ENCODE peak calls at places on chromosomes 5 and 9, in eight cellular contexts. H, R, N, Q, B, X, L and E are unnamed samples.

GRCh38 chr9:70031141-70031545 is 12.5 kb upstream of the MAMDC2 start:
- DNase-seq in H (no peak), R (no peak), N (no peak), Q (no peak), B (no peak), X (no peak), L (peak), E (peak)

GRCh38 chr5:122464191-122464590 is 152.2 kb downstream of the SNCAIP start:
- DNase-seq in H (no peak), R (no peak), N (no peak), Q (no peak), B (no peak), X (no peak), L (no peak), E (no peak)

GRCh38 chr9:4793412-4794005 is 765 bp downstream of the RCL1 start:
- DNase-seq in H (no peak), R (no peak), N (no peak), Q (no peak), B (no peak), X (no peak), L (peak), E (no peak)

GRCh38 chr9:16245756-16246440 is 624.6 kb downstream of the BNC2 start:
- DNase-seq in H (peak), R (no peak), N (no peak), Q (no peak), B (no peak), X (no peak), L (peak), E (no peak)

GRCh38 chr5:90337449-90338052 is 72.0 kb downstream of the CETN3 start:
- DNase-seq in H (peak), R (no peak), N (no peak), Q (no peak), B (no peak), X (no peak), L (no peak), E (no peak)

GRCh38 chr9:132283863-132284262 is 70.9 kb downstream of the SETX start:
- DNase-seq in H (no peak), R (no peak), N (no peak), Q (no peak), B (no peak), X (no peak), L (peak), E (no peak)

GRCh38 chr9:20616808-20617207 is 5.5 kb downstream of the MLLT3 start:
- DNase-seq in H (no peak), R (no peak), N (no peak), Q (no peak), B (no peak), X (no peak), L (no peak), E (no peak)

GRCh38 chr5:111782171-111782570 is 25.2 kb upstream of the NREP start:
- DNase-seq in H (no peak), R (no peak), N (no peak), Q (no peak), B (no peak), X (no peak), L (peak), E (no peak)

GRCh38 chr9:38371495-38371894 is 21.0 kb upstream of the ALDH1B1 start:
- DNase-seq in H (peak), R (peak), N (no peak), Q (peak), B (no peak), X (peak), L (peak), E (no peak)

GRCh38 chr9:124839612-124840299 is 13.5 kb upstream of the WDR38 start:
- DNase-seq in H (peak), R (peak), N (no peak), Q (no peak), B (no peak), X (no peak), L (peak), E (peak)

GRCh38 chr5:72552041-72552557 is 44.9 kb upstream of the ZNF366 start:
- DNase-seq in H (no peak), R (no peak), N (no peak), Q (no peak), B (no peak), X (no peak), L (peak), E (no peak)

GRCh38 chr5:112109331-112109993 is 309.6 kb downstream of the EPB41L4A start:
- DNase-seq in H (peak), R (no peak), N (peak), Q (no peak), B (peak), X (no peak), L (peak), E (no peak)

GRCh38 chr9:106862946-106863740 is at the start of gene ZNF462:
- DNase-seq in H (peak), R (no peak), N (peak), Q (no peak), B (peak), X (peak), L (peak), E (peak)

GRCh38 chr5:4082966-4083564 is 487.4 kb downstream of the IRX1 start:
- DNase-seq in H (no peak), R (no peak), N (no peak), Q (no peak), B (no peak), X (no peak), L (no peak), E (no peak)

GRCh38 chr5:173883347-173883924 is 4.7 kb upstream of the CPEB4 start:
- DNase-seq in H (no peak), R (no peak), N (no peak), Q (no peak), B (no peak), X (no peak), L (no peak), E (no peak)

GRCh38 chr5:176414704-176415103 is 1.6 kb downstream of the CLTB start:
- DNase-seq in H (no peak), R (no peak), N (no peak), Q (no peak), B (no peak), X (no peak), L (no peak), E (no peak)

GRCh38 chr9:89993678-89994630 is 389.1 kb downstream of the GADD45G start:
- DNase-seq in H (peak), R (no peak), N (peak), Q (no peak), B (peak), X (peak), L (no peak), E (no peak)

GRCh38 chr9:4955836-4956235 is 29.2 kb upstream of the JAK2 start:
- DNase-seq in H (peak), R (no peak), N (no peak), Q (no peak), B (no peak), X (no peak), L (peak), E (no peak)

GRCh38 chr5:154648706-154649105 is 106.5 kb upstream of the LARP1 start:
- DNase-seq in H (no peak), R (peak), N (peak), Q (no peak), B (no peak), X (no peak), L (peak), E (no peak)

GRCh38 chr9:74499770-74500583 is 2.8 kb downstream of the RORB start:
- DNase-seq in H (no peak), R (no peak), N (no peak), Q (no peak), B (no peak), X (no peak), L (no peak), E (no peak)

GRCh38 chr9:86721843-86722705 is 225.2 kb downstream of the GAS1 start:
- DNase-seq in H (no peak), R (no peak), N (peak), Q (no peak), B (peak), X (no peak), L (peak), E (peak)

GRCh38 chr5:180900178-180900577 is 1.2 kb downstream of the BTNL8 start:
- DNase-seq in H (no peak), R (no peak), N (no peak), Q (no peak), B (no peak), X (no peak), L (no peak), E (no peak)

GRCh38 chr5:83925952-83926351 is 205.3 kb upstream of the HAPLN1 start:
- DNase-seq in H (no peak), R (no peak), N (no peak), Q (no peak), B (no peak), X (no peak), L (peak), E (no peak)

GRCh38 chr5:146851133-146851532 is 27.4 kb downstream of the PPP2R2B start:
- DNase-seq in H (no peak), R (no peak), N (no peak), Q (no peak), B (no peak), X (no peak), L (no peak), E (no peak)

GRCh38 chr5:3377176-3377575 is 218.5 kb upstream of the IRX1 start:
- DNase-seq in H (no peak), R (no peak), N (no peak), Q (no peak), B (no peak), X (peak), L (no peak), E (no peak)

GRCh38 chr5:110510146-110510545 is 216.3 kb downstream of the TMEM232 start:
- DNase-seq in H (no peak), R (no peak), N (no peak), Q (no peak), B (no peak), X (no peak), L (no peak), E (no peak)

GRCh38 chr5:150358261-150359095 is 981 bp downstream of the TCOF1 start:
- DNase-seq in H (peak), R (no peak), N (no peak), Q (no peak), B (no peak), X (no peak), L (peak), E (no peak)

GRCh38 chr5:3634061-3634460 is 38.4 kb downstream of the IRX1 start:
- DNase-seq in H (no peak), R (no peak), N (no peak), Q (no peak), B (no peak), X (no peak), L (no peak), E (peak)

GRCh38 chr9:92762781-92763708 is 1.6 kb downstream of the BICD2 start:
- DNase-seq in H (no peak), R (no peak), N (no peak), Q (no peak), B (no peak), X (peak), L (no peak), E (no peak)

GRCh38 chr9:92763721-92764380 is 782 bp downstream of the BICD2 start:
- DNase-seq in H (no peak), R (peak), N (peak), Q (peak), B (peak), X (peak), L (no peak), E (no peak)

GRCh38 chr9:92767078-92768054 is 2.7 kb upstream of the BICD2 start:
- DNase-seq in H (no peak), R (no peak), N (no peak), Q (no peak), B (no peak), X (peak), L (no peak), E (no peak)

GRCh38 chr9:92764381-92764987 is at the start of gene BICD2:
- DNase-seq in H (no peak), R (no peak), N (peak), Q (no peak), B (no peak), X (no peak), L (no peak), E (no peak)

DNA sequence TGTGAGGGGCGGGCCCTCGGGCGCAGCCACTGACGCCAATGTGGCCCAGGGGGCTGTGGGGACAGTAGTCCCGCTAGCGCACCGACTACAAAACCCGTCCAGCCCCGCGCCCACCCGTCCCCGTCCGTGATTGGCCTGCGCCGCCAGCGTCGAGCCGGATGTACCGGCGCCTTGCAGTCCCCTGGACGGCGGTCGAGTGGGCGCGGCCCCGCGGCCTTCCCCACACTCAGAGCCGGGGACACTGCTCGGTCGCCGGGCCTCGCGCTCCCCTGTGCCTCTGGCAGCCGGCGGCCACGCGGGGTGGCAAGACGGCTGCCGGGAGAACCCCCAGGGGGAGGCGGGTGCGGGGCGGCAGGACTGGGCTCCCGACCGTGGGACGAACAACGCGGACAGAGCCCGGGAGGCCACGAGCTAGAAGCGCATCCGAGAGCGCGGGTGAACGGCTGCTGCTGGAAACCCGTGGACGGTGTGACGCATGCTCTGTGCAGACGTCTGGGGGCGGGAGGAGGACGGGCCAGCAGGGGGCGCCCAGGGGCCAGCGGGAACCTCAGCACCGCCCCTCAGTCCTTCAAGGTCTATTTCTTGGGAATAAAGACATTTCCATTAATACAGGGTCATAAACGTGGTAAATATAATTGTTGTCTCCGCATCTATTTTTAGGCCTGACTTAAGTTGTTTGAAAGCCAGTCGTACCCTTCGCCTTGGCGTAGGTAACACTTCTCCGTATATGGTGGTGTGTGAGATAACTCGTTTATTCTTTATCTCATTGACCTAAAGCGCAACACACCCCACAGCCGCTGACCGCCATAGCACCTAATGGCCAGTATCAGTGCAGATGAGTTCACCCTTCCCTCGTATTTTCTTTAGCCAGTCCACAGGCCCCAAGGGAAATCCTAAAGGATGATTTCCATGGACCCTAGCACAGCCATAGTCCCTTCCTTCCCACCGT is 629 bp upstream of the BICD2 start:
- DNase-seq in H (peak), R (peak), N (peak), Q (peak), B (peak), X (peak), L (peak), E (peak)
- TF ChIP-seq POLR2A in H (peak), R (peak), N (peak), Q (peak), B (peak), X (no peak), L (peak), E (peak)

GRCh38 chr9:96418920-96419690 is 935 bp upstream of the ZNF367 start:
- DNase-seq in H (peak), R (peak), N (peak), Q (peak), B (peak), X (peak), L (peak), E (peak)

GRCh38 chr9:96417610-96418073 is 528 bp downstream of the ZNF367 start:
- DNase-seq in H (no peak), R (no peak), N (peak), Q (peak), B (peak), X (no peak), L (no peak), E (peak)

GRCh38 chr9:96419691-96419969 is 1.5 kb upstream of the ZNF367 start:
- DNase-seq in H (no peak), R (no peak), N (no peak), Q (no peak), B (no peak), X (no peak), L (no peak), E (no peak)

GRCh38 chr9:96418074-96418919 is at the start of gene ZNF367:
- DNase-seq in H (peak), R (peak), N (peak), Q (peak), B (peak), X (peak), L (peak), E (peak)

DNA sequence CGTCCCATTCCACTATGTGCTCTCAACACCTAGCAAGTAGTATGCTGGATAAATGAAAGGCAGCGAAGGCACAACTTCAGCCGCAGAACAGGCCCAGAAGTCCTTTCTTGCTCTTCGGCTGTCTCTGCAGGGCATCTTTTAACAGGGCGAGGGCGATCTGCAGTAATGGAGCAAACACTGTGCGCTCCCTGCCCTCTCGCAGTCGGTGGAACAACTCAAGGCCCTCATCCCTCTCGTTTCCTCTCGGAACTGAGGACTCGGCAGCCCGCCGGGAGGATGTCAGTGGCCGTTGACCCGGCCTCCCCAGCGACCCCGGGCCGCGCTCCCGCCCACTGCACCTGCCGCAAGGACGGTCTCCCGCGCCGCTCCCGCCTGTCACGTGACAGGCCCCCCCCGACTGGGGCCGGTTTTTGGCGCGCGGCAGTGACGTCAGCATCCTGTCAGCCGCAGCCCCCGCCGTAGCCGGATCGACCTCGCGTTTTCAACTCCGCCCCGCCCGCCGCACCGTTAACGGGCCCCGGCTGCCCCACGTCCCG is 1.1 kb downstream of the ZNF367 start:
- DNase-seq in H (peak), R (peak), N (peak), Q (peak), B (peak), X (peak), L (peak), E (peak)
- TF ChIP-seq POLR2A in H (peak), R (peak), N (peak), Q (no peak), B (peak), X (no peak), L (no peak), E (peak)

GRCh38 chr5:470961-471749 is 28.2 kb downstream of the EXOC3 start:
- DNase-seq in H (no peak), R (no peak), N (peak), Q (peak), B (no peak), X (peak), L (no peak), E (no peak)
- TF ChIP-seq POLR2A in H (no peak), R (no peak), N (no peak), Q (no peak), B (no peak), X (no peak), L (no peak), E (no peak)

GRCh38 chr9:137788561-137789294 is 88.9 kb upstream of the CACNA1B start:
- DNase-seq in H (no peak), R (no peak), N (no peak), Q (no peak), B (peak), X (no peak), L (no peak), E (no peak)
- TF ChIP-seq POLR2A in H (no peak), R (no peak), N (no peak), Q (no peak), B (no peak), X (no peak), L (no peak), E (no peak)

GRCh38 chr5:15499528-15500325 is at the start of gene FBXL7:
- DNase-seq in H (peak), R (no peak), N (peak), Q (peak), B (peak), X (peak), L (peak), E (peak)
- TF ChIP-seq POLR2A in H (peak), R (no peak), N (peak), Q (no peak), B (no peak), X (no peak), L (peak), E (peak)

GRCh38 chr9:109534151-109534550 is 36.0 kb upstream of the PTPN3 start:
- DNase-seq in H (no peak), R (no peak), N (no peak), Q (no peak), B (no peak), X (no peak), L (no peak), E (no peak)

GRCh38 chr9:109536859-109537258 is 38.8 kb upstream of the PTPN3 start:
- DNase-seq in H (no peak), R (no peak), N (no peak), Q (no peak), B (no peak), X (no peak), L (no peak), E (no peak)

GRCh38 chr9:109535365-109535764 is 37.3 kb upstream of the PTPN3 start:
- DNase-seq in H (no peak), R (no peak), N (no peak), Q (no peak), B (no peak), X (no peak), L (no peak), E (no peak)

GRCh38 chr9:109538346-109538745 is 40.2 kb upstream of the PTPN3 start:
- DNase-seq in H (no peak), R (no peak), N (no peak), Q (no peak), B (no peak), X (no peak), L (no peak), E (no peak)

DNA sequence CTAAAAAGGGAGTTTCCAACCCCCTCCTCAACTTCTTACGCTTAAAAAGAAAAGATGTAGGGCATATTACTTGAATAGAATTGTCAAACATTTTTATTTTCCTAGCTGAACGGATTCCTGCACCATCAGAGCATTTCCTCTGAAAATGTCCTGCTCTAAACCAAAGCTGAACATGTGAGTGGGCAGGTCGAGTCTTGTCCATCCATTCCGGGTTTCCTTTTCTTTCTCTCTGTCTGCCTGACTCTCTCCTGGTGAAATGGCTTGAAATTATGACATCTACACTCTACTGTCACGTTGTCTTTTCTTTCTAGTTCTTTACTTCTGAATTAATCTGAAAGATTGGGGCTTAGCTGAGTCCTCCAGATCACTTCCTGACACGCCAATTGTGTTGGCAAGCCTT is 39.2 kb upstream of the PTPN3 start:
- DNase-seq in H (no peak), R (no peak), N (no peak), Q (no peak), B (no peak), X (no peak), L (no peak), E (no peak)
- TF ChIP-seq POLR2A in H (no peak), R (no peak), N (no peak), Q (no peak), B (no peak), X (no peak), L (no peak), E (no peak)

DNA sequence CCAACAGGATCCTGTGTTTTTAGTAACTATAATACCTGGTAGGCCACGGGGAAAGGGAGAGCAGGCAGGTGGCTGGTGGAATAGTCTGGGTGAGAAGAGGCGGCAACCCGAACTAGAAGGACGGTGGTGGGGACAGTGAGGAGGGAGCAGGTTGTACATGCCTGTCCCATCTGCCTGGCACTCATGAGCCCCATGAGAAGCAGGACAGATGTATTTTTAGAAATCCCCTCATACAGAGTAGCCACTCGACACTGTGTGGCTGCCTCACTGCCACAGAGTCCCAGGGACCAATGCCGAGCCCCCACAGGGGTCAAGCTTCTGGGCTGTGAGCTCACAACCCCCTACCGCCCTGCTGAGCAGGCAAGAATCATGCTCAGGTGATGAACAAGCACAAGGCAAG is 136.6 kb downstream of the SEC61B start:
- DNase-seq in H (no peak), R (no peak), N (no peak), Q (no peak), B (no peak), X (no peak), L (no peak), E (no peak)
- TF ChIP-seq POLR2A in H (no peak), R (no peak), N (no peak), Q (no peak), B (no peak), X (no peak), L (no peak), E (no peak)